ENCODE peak calls at places on chromosomes 16 and 17, in five cellular contexts. N is upper lobe of right lung, H is esophagus squamous epithelium, D is cardiac muscle cell, F is Peyer's patch. K is an unnamed sample. For H3K4me1, the result is how much of the 10 kb centered on the place peaks cover.

GRCh38 chr17:17269926-17270773 is 10.9 kb downstream of the COPS3 start:
- DNase-seq in H (no peak), D (no peak), N (no peak), F (no peak), K (no peak)

GRCh38 chr17:58932956-58933355 is 173.7 kb downstream of the TRIM37 start:
- DNase-seq in H (no peak), N (no peak), D (no peak), F (no peak), K (no peak)

GRCh38 chr17:75350029-75350428 is 55.4 kb downstream of the GRB2 start:
- DNase-seq in F (no peak), N (no peak), D (no peak), H (no peak), K (no peak)

GRCh38 chr17:62870581-62870964 is 62.5 kb upstream of the MARCHF10 start:
- DNase-seq in H (no peak), N (no peak), D (no peak), F (no peak), K (no peak)

GRCh38 chr16:85557083-85557975 is 55.8 kb upstream of the GSE1 start:
- DNase-seq in F (peak), D (no peak), H (no peak), N (peak), K (no peak)

GRCh38 chr17:6657633-6658287 is 6.2 kb downstream of the C17orf100 start:
- DNase-seq in H (no peak), N (no peak), D (no peak), F (no peak), K (no peak)

GRCh38 chr16:75198135-75198600 is 8.8 kb downstream of the CTRB2 start:
- DNase-seq in F (no peak), N (peak), H (no peak), D (peak), K (no peak)

GRCh38 chr16:13012591-13012990 is 111.2 kb downstream of the SHISA9 start:
- DNase-seq in H (no peak), F (no peak), N (no peak), D (no peak), K (no peak)

GRCh38 chr16:87002717-87003413 is 314.3 kb downstream of the C16orf95 start:
- DNase-seq in H (no peak), F (no peak), N (no peak), D (peak), K (no peak)

GRCh38 chr17:77466140-77466539 is 325.4 kb downstream of the SEC14L1 start:
- DNase-seq in N (no peak), F (no peak), H (no peak), D (no peak), K (no peak)

GRCh38 chr17:64174686-64175456 is 44.9 kb upstream of the ERN1 start:
- DNase-seq in H (no peak), D (peak), F (no peak), N (peak), K (no peak)

GRCh38 chr17:3603119-3603869 is 5.9 kb downstream of the TRPV1 start:
- DNase-seq in D (peak), H (no peak), F (no peak), N (no peak), K (no peak)

GRCh38 chr16:58907297-58907696 is 173.2 kb upstream of the GOT2 start:
- DNase-seq in F (no peak), H (no peak), D (no peak), N (no peak), K (no peak)

GRCh38 chr16:55482056-55482455 is 3.1 kb downstream of the MMP2 start:
- DNase-seq in N (no peak), D (no peak), F (no peak), H (no peak), K (no peak)

GRCh38 chr17:10198509-10199249 is at the start of gene GAS7:
- DNase-seq in D (peak), H (no peak), F (peak), N (peak), K (peak)

GRCh38 chr16:1958715-1959268 is 546 bp upstream of the NDUFB10 start:
- DNase-seq in N (peak), F (no peak), H (no peak), D (no peak), K (no peak)

GRCh38 chr16:12617401-12617819 is 186.3 kb downstream of the CPPED1 start:
- DNase-seq in D (no peak), F (no peak), N (no peak), H (no peak), K (no peak)

GRCh38 chr16:80158766-80159165 is 382.0 kb upstream of the DYNLRB2 start:
- DNase-seq in N (no peak), F (no peak), H (no peak), D (no peak), K (no peak)

GRCh38 chr16:88558457-88559442 is 11.5 kb upstream of the ZC3H18 start:
- DNase-seq in F (peak), H (no peak), N (no peak), D (peak), K (peak)

GRCh38 chr17:28705728-28706334 is 5.9 kb downstream of the PROCA1 start:
- DNase-seq in D (no peak), H (no peak), N (no peak), F (no peak), K (no peak)

GRCh38 chr17:74810699-74811485 is 34.7 kb upstream of the NAT9 start:
- DNase-seq in D (no peak), N (no peak), H (no peak), F (no peak), K (no peak)

GRCh38 chr17:74903671-74904070 is 10.2 kb upstream of the FADS6 start:
- DNase-seq in H (no peak), D (no peak), N (no peak), F (no peak), K (no peak)

GRCh38 chr17:60640503-60640902 is 37.1 kb upstream of the BCAS3 start:
- DNase-seq in H (no peak), N (no peak), F (no peak), D (peak), K (no peak)

GRCh38 chr16:66081967-66082366 is 284.5 kb upstream of the CDH5 start:
- DNase-seq in N (no peak), F (no peak), D (peak), H (no peak), K (no peak)

GRCh38 chr16:85582177-85582888 is 30.8 kb upstream of the GSE1 start:
- DNase-seq in D (no peak), F (no peak), N (no peak), H (no peak), K (no peak)

GRCh38 chr17:74970395-74970794 is 2.2 kb downstream of the HID1 start:
- DNase-seq in F (no peak), D (no peak), H (no peak), N (no peak), K (no peak)

DNA sequence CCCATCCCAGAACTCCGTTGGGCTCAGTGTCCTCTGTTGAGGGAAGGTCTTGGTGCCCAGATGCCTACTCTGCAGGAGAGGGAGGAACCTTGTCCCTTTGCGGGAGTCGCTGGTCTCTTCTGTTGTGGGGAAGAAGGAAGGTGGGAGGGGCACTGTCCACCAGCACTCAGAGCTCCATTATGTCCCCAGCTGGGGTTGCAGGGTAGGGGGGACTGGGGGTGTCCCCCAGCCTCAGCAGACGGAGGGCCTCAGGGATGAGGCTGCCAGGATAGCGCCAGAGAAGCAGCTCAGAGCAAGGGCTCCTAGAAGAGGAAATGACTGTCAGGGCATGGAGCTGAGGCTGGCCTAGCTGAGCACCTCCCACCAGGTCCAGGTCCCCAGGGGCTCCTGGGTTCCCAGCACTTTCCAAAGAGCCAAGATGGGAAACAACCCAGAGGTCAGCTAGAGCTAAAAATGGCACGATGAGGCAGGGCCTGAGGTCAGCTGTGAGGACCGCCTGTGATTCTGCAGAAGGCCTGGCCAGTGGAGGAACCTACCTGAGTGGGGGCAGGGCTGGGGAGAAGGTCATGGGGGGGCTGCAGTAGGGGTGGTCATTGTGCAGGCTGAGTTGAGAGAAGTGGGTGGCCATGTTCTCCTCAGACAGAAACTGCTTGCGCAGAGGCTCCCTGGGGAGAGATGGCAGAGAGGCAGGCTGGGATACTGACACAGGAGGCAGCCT is 886 bp downstream of the HCFC1R1 start:
- DNase-seq in F (no peak), D (peak), H (no peak), N (no peak), K (peak)
- H3K4me1 ChIP-seq in F (under half), D (under half), H (under half), N (under half), K (under half)

GRCh38 chr17:50633683-50634082 is 998 bp upstream of the ABCC3 start:
- DNase-seq in H (no peak), D (no peak), F (no peak), N (no peak), K (no peak)
- H3K4me1 ChIP-seq in H (under half), D (under half), F (under half), N (under half), K (under half)

GRCh38 chr16:27424772-27425498 is 23.0 kb downstream of the IL21R start:
- DNase-seq in F (no peak), N (peak), D (no peak), H (no peak), K (no peak)
- H3K4me1 ChIP-seq in F (under half), N (under half), D (under half), H (under half), K (under half)

DNA sequence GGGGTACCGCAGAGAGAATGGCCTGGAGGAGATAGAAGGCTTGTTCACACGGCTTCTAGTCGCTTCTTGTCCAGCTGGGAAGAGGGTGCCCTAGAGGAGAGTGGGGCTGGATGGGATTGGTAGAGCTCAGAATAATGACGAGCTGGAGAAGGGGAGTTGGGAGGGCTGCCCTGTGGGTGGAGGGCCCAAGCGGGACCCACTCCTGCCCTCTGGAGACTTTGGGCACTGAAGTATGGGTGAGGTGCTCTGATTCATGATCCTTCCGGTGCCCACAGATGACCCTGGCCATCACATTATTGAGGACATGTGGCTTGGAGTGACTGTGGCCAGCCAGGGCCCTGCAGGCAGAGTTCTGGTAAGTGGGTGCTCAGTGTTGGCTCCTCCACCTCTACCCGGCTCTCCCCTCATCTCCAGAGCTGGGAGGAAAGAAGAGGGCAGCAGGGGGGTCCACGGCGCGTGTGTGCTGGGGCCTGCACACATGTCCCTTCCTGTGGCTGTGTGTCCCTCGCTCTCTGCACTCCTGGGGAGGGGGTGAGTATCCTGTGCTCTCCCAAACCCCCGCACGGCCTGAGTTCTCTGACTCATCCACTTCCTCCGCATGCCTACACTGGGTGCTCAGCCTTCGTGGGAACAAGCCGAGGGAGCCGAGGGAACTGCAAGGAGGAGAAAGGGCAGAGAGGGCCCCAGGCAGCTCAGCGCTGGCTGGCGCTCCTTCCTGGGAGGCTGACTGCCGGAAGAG is 8.5 kb downstream of the ITGA3 start:
- DNase-seq in N (peak), H (no peak), D (peak), F (no peak), K (peak)
- H3K4me1 ChIP-seq in N (half or more), H (half or more), D (half or more), F (under half), K (half or more)

GRCh38 chr16:68283840-68284595 is 19.7 kb downstream of the SLC7A6 start:
- DNase-seq in N (no peak), D (no peak), H (no peak), F (no peak), K (peak)
- H3K4me1 ChIP-seq in N (half or more), D (under half), H (under half), F (under half), K (half or more)

K was measured in psoas muscle.